ENCODE peak calls at places on chromosomes 3 and 15, in ten cellular contexts. One of them, this sample, is unnamed.

GRCh38 chr3:129121016-129121791 is 400 bp downstream of the RAB43 start:
- DNase-seq in MCF 10A: no peak
- DNase-seq in Calu3: no peak
- DNase-seq in tibial nerve: no peak
- DNase-seq in IMR-90: peak
- DNase-seq in progenitor cell of endocrine pancreas: peak
- DNase-seq in AG04449: no peak
- DNase-seq in fibroblast of lung: peak
- DNase-seq in WTC11: peak
- DNase-seq in stomach: peak
- DNase-seq in this sample: peak

GRCh38 chr3:57934373-57934772 is 73.8 kb upstream of the FLNB start:
- DNase-seq in MCF 10A: no peak
- DNase-seq in Calu3: no peak
- DNase-seq in tibial nerve: no peak
- DNase-seq in IMR-90: no peak
- DNase-seq in progenitor cell of endocrine pancreas: no peak
- DNase-seq in AG04449: no peak
- DNase-seq in fibroblast of lung: no peak
- DNase-seq in WTC11: no peak
- DNase-seq in stomach: no peak
- DNase-seq in this sample: no peak

GRCh38 chr3:181712505-181713299 is 977 bp downstream of the SOX2 start:
- DNase-seq in MCF 10A: no peak
- DNase-seq in Calu3: no peak
- DNase-seq in tibial nerve: peak
- DNase-seq in IMR-90: no peak
- DNase-seq in progenitor cell of endocrine pancreas: no peak
- DNase-seq in AG04449: no peak
- DNase-seq in fibroblast of lung: peak
- DNase-seq in WTC11: no peak
- DNase-seq in stomach: peak
- DNase-seq in this sample: no peak

GRCh38 chr3:124705552-124705951 is 24.7 kb upstream of the UMPS start:
- DNase-seq in MCF 10A: no peak
- DNase-seq in Calu3: no peak
- DNase-seq in tibial nerve: no peak
- DNase-seq in IMR-90: no peak
- DNase-seq in progenitor cell of endocrine pancreas: no peak
- DNase-seq in AG04449: no peak
- DNase-seq in fibroblast of lung: no peak
- DNase-seq in WTC11: no peak
- DNase-seq in stomach: no peak
- DNase-seq in this sample: no peak

GRCh38 chr3:73446467-73447110 is 178.2 kb downstream of the PDZRN3 start:
- DNase-seq in MCF 10A: no peak
- DNase-seq in Calu3: no peak
- DNase-seq in tibial nerve: no peak
- DNase-seq in IMR-90: no peak
- DNase-seq in progenitor cell of endocrine pancreas: no peak
- DNase-seq in AG04449: no peak
- DNase-seq in fibroblast of lung: no peak
- DNase-seq in WTC11: no peak
- DNase-seq in stomach: no peak
- DNase-seq in this sample: no peak

GRCh38 chr3:66507631-66508260 is 6.9 kb upstream of the LRIG1 start:
- DNase-seq in MCF 10A: no peak
- DNase-seq in Calu3: no peak
- DNase-seq in tibial nerve: no peak
- DNase-seq in IMR-90: no peak
- DNase-seq in progenitor cell of endocrine pancreas: no peak
- DNase-seq in AG04449: no peak
- DNase-seq in fibroblast of lung: no peak
- DNase-seq in WTC11: no peak
- DNase-seq in stomach: no peak
- DNase-seq in this sample: no peak

GRCh38 chr3:76497636-76498035 is 542.3 kb upstream of the ROBO2 start:
- DNase-seq in MCF 10A: no peak
- DNase-seq in Calu3: no peak
- DNase-seq in tibial nerve: no peak
- DNase-seq in IMR-90: peak
- DNase-seq in progenitor cell of endocrine pancreas: no peak
- DNase-seq in AG04449: no peak
- DNase-seq in fibroblast of lung: peak
- DNase-seq in WTC11: peak
- DNase-seq in stomach: no peak
- DNase-seq in this sample: no peak

GRCh38 chr3:164723396-164723795 is 354.9 kb downstream of the SI start:
- DNase-seq in MCF 10A: no peak
- DNase-seq in Calu3: no peak
- DNase-seq in tibial nerve: no peak
- DNase-seq in IMR-90: no peak
- DNase-seq in progenitor cell of endocrine pancreas: no peak
- DNase-seq in AG04449: no peak
- DNase-seq in fibroblast of lung: no peak
- DNase-seq in WTC11: no peak
- DNase-seq in stomach: no peak
- DNase-seq in this sample: no peak

GRCh38 chr3:132135628-132136333 is 101.0 kb upstream of the CPNE4 start:
- DNase-seq in MCF 10A: peak
- DNase-seq in Calu3: peak
- DNase-seq in tibial nerve: no peak
- DNase-seq in IMR-90: peak
- DNase-seq in progenitor cell of endocrine pancreas: no peak
- DNase-seq in AG04449: peak
- DNase-seq in fibroblast of lung: peak
- DNase-seq in WTC11: no peak
- DNase-seq in stomach: no peak
- DNase-seq in this sample: peak

GRCh38 chr15:71125831-71126453 is 10.7 kb downstream of the THSD4 start:
- DNase-seq in MCF 10A: no peak
- DNase-seq in Calu3: no peak
- DNase-seq in tibial nerve: no peak
- DNase-seq in IMR-90: peak
- DNase-seq in progenitor cell of endocrine pancreas: no peak
- DNase-seq in AG04449: no peak
- DNase-seq in fibroblast of lung: no peak
- DNase-seq in WTC11: peak
- DNase-seq in stomach: no peak
- DNase-seq in this sample: no peak

GRCh38 chr3:46812237-46812791 is 50.9 kb downstream of the MYL3 start:
- DNase-seq in MCF 10A: peak
- DNase-seq in Calu3: peak
- DNase-seq in tibial nerve: no peak
- DNase-seq in IMR-90: peak
- DNase-seq in progenitor cell of endocrine pancreas: peak
- DNase-seq in AG04449: no peak
- DNase-seq in fibroblast of lung: peak
- DNase-seq in WTC11: peak
- DNase-seq in stomach: peak
- DNase-seq in this sample: peak

GRCh38 chr3:157130138-157130880 is 29.6 kb downstream of the CCNL1 start:
- DNase-seq in MCF 10A: peak
- DNase-seq in Calu3: peak
- DNase-seq in tibial nerve: peak
- DNase-seq in IMR-90: peak
- DNase-seq in progenitor cell of endocrine pancreas: peak
- DNase-seq in AG04449: no peak
- DNase-seq in fibroblast of lung: peak
- DNase-seq in WTC11: peak
- DNase-seq in stomach: peak
- DNase-seq in this sample: no peak

GRCh38 chr15:75945953-75946352 is 42.3 kb downstream of the FBXO22 start:
- DNase-seq in MCF 10A: no peak
- DNase-seq in Calu3: no peak
- DNase-seq in tibial nerve: no peak
- DNase-seq in IMR-90: peak
- DNase-seq in progenitor cell of endocrine pancreas: no peak
- DNase-seq in AG04449: no peak
- DNase-seq in fibroblast of lung: peak
- DNase-seq in WTC11: no peak
- DNase-seq in stomach: no peak
- DNase-seq in this sample: no peak

GRCh38 chr15:75943246-75943645 is 39.6 kb downstream of the FBXO22 start:
- DNase-seq in MCF 10A: no peak
- DNase-seq in Calu3: no peak
- DNase-seq in tibial nerve: no peak
- DNase-seq in IMR-90: no peak
- DNase-seq in progenitor cell of endocrine pancreas: no peak
- DNase-seq in AG04449: no peak
- DNase-seq in fibroblast of lung: no peak
- DNase-seq in WTC11: no peak
- DNase-seq in stomach: no peak
- DNase-seq in this sample: no peak

GRCh38 chr15:75942464-75942863 is 38.8 kb downstream of the FBXO22 start:
- DNase-seq in MCF 10A: no peak
- DNase-seq in Calu3: no peak
- DNase-seq in tibial nerve: no peak
- DNase-seq in IMR-90: no peak
- DNase-seq in progenitor cell of endocrine pancreas: no peak
- DNase-seq in AG04449: no peak
- DNase-seq in fibroblast of lung: no peak
- DNase-seq in WTC11: no peak
- DNase-seq in stomach: no peak
- DNase-seq in this sample: no peak

GRCh38 chr15:75947117-75947516 is 43.4 kb downstream of the FBXO22 start:
- DNase-seq in MCF 10A: peak
- DNase-seq in Calu3: no peak
- DNase-seq in tibial nerve: no peak
- DNase-seq in IMR-90: peak
- DNase-seq in progenitor cell of endocrine pancreas: no peak
- DNase-seq in AG04449: peak
- DNase-seq in fibroblast of lung: peak
- DNase-seq in WTC11: no peak
- DNase-seq in stomach: no peak
- DNase-seq in this sample: no peak

GRCh38 chr15:75943713-75944215 is 40.1 kb downstream of the FBXO22 start:
- DNase-seq in MCF 10A: no peak
- DNase-seq in Calu3: no peak
- DNase-seq in tibial nerve: no peak
- DNase-seq in IMR-90: peak
- DNase-seq in progenitor cell of endocrine pancreas: no peak
- DNase-seq in AG04449: no peak
- DNase-seq in fibroblast of lung: peak
- DNase-seq in WTC11: no peak
- DNase-seq in stomach: no peak
- DNase-seq in this sample: no peak
- TF ChIP-seq CTCF in MCF 10A: no peak
- TF ChIP-seq CTCF in Calu3: no peak
- TF ChIP-seq CTCF in tibial nerve: no peak
- TF ChIP-seq CTCF in IMR-90: no peak
- TF ChIP-seq CTCF in progenitor cell of endocrine pancreas: no peak
- TF ChIP-seq CTCF in AG04449: no peak
- TF ChIP-seq CTCF in fibroblast of lung: no peak
- TF ChIP-seq CTCF in WTC11: no peak
- TF ChIP-seq CTCF in stomach: no peak
- TF ChIP-seq CTCF in this sample: no peak

DNA sequence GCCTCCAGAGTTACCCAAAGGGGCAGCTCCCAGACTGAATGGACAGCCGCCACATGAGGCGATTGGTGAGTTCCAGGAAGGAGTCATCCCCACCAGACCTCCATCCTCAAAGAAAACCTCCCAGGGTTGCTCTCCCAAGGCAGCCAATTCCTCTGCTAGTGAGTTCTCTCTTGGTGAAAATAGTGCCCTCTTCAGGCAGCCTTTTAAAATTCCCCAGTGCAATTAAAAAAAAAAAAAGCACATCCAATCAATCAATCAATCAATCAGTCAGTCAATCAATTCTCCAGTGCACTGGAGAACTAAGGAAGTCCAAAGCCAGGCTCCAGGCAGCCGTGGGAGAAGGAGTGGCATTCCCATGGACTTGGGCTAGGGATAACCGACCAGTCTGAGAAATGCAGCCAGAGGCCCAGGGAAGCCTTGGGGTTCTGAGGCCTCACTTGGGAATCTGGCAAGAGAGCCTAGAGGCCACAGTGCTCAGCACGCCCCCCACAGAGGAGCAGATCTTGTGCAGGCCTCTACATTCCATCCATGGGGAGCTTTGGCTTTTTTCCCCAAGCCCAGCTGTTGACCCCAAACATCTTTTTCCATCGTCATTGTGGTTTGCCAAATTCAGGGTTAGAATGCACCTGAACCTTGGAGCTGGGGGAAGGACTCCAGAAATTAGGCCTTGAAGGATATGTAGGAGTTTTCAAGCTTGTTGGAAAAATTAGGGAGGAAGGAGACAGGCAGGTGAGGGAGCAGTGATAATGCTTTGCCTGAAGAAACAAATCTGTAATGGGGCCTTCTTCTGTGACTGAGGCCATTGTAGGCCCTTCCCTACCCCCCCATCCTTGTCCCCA is 4.8 kb downstream of the PAQR5 start:
- DNase-seq in MCF 10A: peak
- DNase-seq in Calu3: no peak
- DNase-seq in tibial nerve: no peak
- DNase-seq in IMR-90: peak
- DNase-seq in progenitor cell of endocrine pancreas: no peak
- DNase-seq in AG04449: no peak
- DNase-seq in fibroblast of lung: peak
- DNase-seq in WTC11: no peak
- DNase-seq in stomach: no peak
- DNase-seq in this sample: no peak
- TF ChIP-seq CTCF in MCF 10A: peak
- TF ChIP-seq CTCF in Calu3: no peak
- TF ChIP-seq CTCF in tibial nerve: no peak
- TF ChIP-seq CTCF in IMR-90: peak
- TF ChIP-seq CTCF in progenitor cell of endocrine pancreas: peak
- TF ChIP-seq CTCF in AG04449: no peak
- TF ChIP-seq CTCF in fibroblast of lung: no peak
- TF ChIP-seq CTCF in WTC11: peak
- TF ChIP-seq CTCF in stomach: no peak
- TF ChIP-seq CTCF in this sample: no peak

GRCh38 chr15:92683511-92683834 is 27.9 kb upstream of the FAM174B start:
- DNase-seq in MCF 10A: peak
- DNase-seq in Calu3: peak
- DNase-seq in tibial nerve: no peak
- DNase-seq in IMR-90: no peak
- DNase-seq in progenitor cell of endocrine pancreas: peak
- DNase-seq in AG04449: no peak
- DNase-seq in fibroblast of lung: peak
- DNase-seq in WTC11: peak
- DNase-seq in stomach: peak
- DNase-seq in this sample: no peak
- TF ChIP-seq CTCF in MCF 10A: peak
- TF ChIP-seq CTCF in Calu3: peak
- TF ChIP-seq CTCF in tibial nerve: peak
- TF ChIP-seq CTCF in IMR-90: no peak
- TF ChIP-seq CTCF in progenitor cell of endocrine pancreas: peak
- TF ChIP-seq CTCF in AG04449: peak
- TF ChIP-seq CTCF in fibroblast of lung: peak
- TF ChIP-seq CTCF in WTC11: peak
- TF ChIP-seq CTCF in stomach: peak
- TF ChIP-seq CTCF in this sample: peak

DNA sequence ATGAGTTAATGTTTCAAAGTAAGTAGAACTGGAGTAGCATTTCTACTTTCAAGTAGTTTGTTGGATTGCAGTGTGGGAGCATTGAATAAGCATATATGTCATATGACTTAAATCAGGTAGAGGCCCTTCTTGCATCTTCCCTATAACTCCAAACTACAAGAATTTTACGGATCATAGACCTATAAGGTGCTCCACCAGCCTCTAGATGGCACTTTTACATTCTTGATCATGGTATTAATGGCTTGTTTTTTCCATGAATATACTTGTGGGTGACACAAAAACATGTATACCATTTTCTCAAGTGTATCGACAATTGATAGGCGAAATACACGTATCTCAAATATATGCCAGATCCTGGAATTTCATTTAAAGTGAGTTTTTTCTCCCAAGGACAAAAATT is 311.1 kb downstream of the ZPLD1 start:
- DNase-seq in MCF 10A: peak
- DNase-seq in Calu3: no peak
- DNase-seq in tibial nerve: no peak
- DNase-seq in IMR-90: no peak
- DNase-seq in progenitor cell of endocrine pancreas: no peak
- DNase-seq in AG04449: no peak
- DNase-seq in fibroblast of lung: peak
- DNase-seq in WTC11: no peak
- DNase-seq in stomach: no peak
- DNase-seq in this sample: no peak
- TF ChIP-seq CTCF in MCF 10A: peak
- TF ChIP-seq CTCF in Calu3: no peak
- TF ChIP-seq CTCF in tibial nerve: no peak
- TF ChIP-seq CTCF in IMR-90: no peak
- TF ChIP-seq CTCF in progenitor cell of endocrine pancreas: no peak
- TF ChIP-seq CTCF in AG04449: no peak
- TF ChIP-seq CTCF in fibroblast of lung: no peak
- TF ChIP-seq CTCF in WTC11: no peak
- TF ChIP-seq CTCF in stomach: no peak
- TF ChIP-seq CTCF in this sample: no peak

This sample was measured in AG09319.